ENCODE peak calls at places on chromosome 12, in four cellular contexts. B is CD8-positive, alpha-beta T cell; X is spleen; E is gastrocnemius medialis. Y is an unnamed sample.

GRCh38 chr12:95977764-95978305 is 18.3 kb downstream of the HAL start:
- DNase-seq in B (no peak), X (no peak), E (no peak), Y (no peak)

GRCh38 chr12:71517145-71517846 is 77.7 kb downstream of the LGR5 start:
- DNase-seq in B (no peak), X (no peak), E (no peak), Y (no peak)

GRCh38 chr12:108886873-108887629 is 7.2 kb downstream of the DAO start:
- DNase-seq in B (no peak), X (peak; percentile 17), E (no peak), Y (no peak)

GRCh38 chr12:90085491-90086274 is 377.0 kb upstream of the ATP2B1 start:
- DNase-seq in B (no peak), X (no peak), E (no peak), Y (no peak)

GRCh38 chr12:3078086-3078820 is 1.1 kb downstream of the TSPAN9 start:
- DNase-seq in B (no peak), X (no peak), E (no peak), Y (no peak)

GRCh38 chr12:30982413-30982812 is 55.9 kb downstream of the TSPAN11 start:
- DNase-seq in B (no peak), X (no peak), E (no peak), Y (no peak)

GRCh38 chr12:26266881-26267280 is 71.5 kb downstream of the SSPN start:
- DNase-seq in B (no peak), X (no peak), E (no peak), Y (no peak)

GRCh38 chr12:94073441-94074051 is 74.8 kb upstream of the PLXNC1 start:
- DNase-seq in B (no peak), X (no peak), E (peak; percentile 95), Y (peak; percentile 73)

GRCh38 chr12:109988274-109988673 is 7.9 kb downstream of the GIT2 start:
- DNase-seq in B (no peak), X (no peak), E (no peak), Y (no peak)

GRCh38 chr12:65948320-65949008 is 124.2 kb downstream of the HMGA2 start:
- DNase-seq in B (no peak), X (no peak), E (peak; percentile 19), Y (peak; percentile 48)

GRCh38 chr12:5576011-5576410 is 144.1 kb downstream of the NTF3 start:
- DNase-seq in B (no peak), X (no peak), E (no peak), Y (no peak)

GRCh38 chr12:105888696-105889095 is 250.1 kb downstream of the NUAK1 start:
- DNase-seq in B (no peak), X (no peak), E (no peak), Y (no peak)

GRCh38 chr12:54993181-54993835 is 8.7 kb upstream of the TESPA1 start:
- DNase-seq in B (no peak), X (no peak), E (peak; percentile 15), Y (no peak)

GRCh38 chr12:60173213-60174170 is 577.7 kb downstream of the SLC16A7 start:
- DNase-seq in B (no peak), X (no peak), E (no peak), Y (no peak)

GRCh38 chr12:96720363-96720705 is 186.7 kb upstream of the NEDD1 start:
- DNase-seq in B (no peak), X (peak; percentile 80), E (no peak), Y (no peak)

GRCh38 chr12:115337693-115338543 is 653.9 kb upstream of the TBX3 start:
- DNase-seq in B (no peak), X (no peak), E (peak; percentile 81), Y (peak; percentile 71)

DNA sequence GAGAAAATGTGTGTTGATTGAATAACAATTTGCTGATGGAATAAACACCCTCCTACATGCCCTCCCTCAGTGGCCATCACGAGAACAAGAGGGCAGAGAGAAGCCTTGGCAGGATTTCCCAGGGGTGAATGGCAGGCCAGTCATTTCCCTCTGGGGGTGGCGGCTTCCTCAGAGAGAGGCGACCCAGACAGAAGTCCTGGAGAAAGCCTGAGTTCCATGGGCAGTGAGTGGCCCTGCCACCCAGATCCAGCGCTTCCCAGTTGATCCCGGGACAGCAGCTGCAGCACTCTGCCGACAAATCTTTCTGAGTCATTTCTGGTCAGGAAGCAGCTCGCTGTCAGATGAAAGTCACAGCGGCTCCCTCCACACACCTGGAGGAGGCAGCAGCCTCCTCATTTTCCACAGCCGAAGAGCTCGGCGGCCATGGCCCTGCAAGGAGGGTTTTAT is 123.0 kb downstream of the SCARB1 start:
- DNase-seq in B (no peak), X (no peak), E (peak; percentile 64), Y (peak; percentile 62)
- H3K27ac ChIP-seq in B (no peak overlapping the region), X (peak overlapping the region; percentile 58), E (peak overlapping the region; percentile 76), Y (peak overlapping the region; percentile 78)

DNA sequence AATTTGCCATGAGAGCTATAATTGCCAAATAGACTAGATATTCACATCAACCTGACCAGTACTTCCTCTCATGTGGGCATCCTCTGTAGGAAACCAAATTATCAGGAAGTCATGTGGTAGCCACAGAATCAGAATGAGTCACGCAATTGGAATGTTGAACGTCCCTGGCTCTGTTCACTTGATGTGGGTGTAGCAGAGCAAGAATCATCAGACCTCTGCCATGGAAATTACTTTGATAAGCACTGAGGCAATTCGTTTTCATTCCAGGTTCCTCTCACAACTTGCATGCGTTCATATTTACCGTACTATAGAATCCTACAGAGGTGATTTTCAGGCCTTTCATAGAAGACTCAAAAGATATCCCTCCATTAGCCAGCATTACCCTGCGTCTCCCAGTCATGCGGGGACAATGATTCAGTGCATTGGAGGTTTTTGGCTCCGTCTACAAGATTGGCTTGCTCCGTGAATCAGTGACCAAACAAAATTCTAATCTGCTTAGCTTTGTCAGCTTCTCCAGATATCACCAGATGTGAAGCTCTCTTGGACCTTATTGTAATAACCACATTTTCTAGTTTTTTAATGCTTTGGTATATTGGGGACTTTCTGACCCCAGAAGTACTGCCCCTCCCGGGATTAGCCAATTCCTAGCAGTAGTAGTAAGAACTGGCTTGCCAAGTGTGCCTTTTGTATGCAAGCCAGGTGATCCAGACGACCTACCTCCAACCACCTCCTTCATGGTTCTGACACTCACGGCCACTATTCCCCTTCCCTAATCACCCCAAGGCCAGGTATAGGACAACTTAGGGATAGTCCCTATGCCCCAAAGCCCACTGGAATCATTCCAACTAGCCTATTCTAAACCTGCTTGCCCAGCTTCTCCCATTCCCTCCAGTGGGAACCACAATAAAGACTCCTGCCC is 133.4 kb downstream of the KICS2 start:
- DNase-seq in B (no peak), X (no peak), E (peak; percentile 69), Y (peak; percentile 25)
- H3K4me3 ChIP-seq in B (no peak overlapping the region), X (no peak overlapping the region), E (peak overlapping the region; percentile 21), Y (no peak overlapping the region)

GRCh38 chr12:100553851-100554404 is 19.6 kb upstream of the GAS2L3 start:
- DNase-seq in B (no peak), X (no peak), E (no peak), Y (no peak)

GRCh38 chr12:100554608-100555077 is 18.8 kb upstream of the GAS2L3 start:
- DNase-seq in B (no peak), X (no peak), E (no peak), Y (no peak)

GRCh38 chr12:100555722-100556121 is 17.8 kb upstream of the GAS2L3 start:
- DNase-seq in B (no peak), X (no peak), E (no peak), Y (no peak)

GRCh38 chr12:100557357-100557756 is 16.1 kb upstream of the GAS2L3 start:
- DNase-seq in B (no peak), X (no peak), E (no peak), Y (no peak)
- H3K4me1 ChIP-seq in B (no peaks in the 10 kb centered on the region), X (no peaks in the 10 kb centered on the region), E (no peaks in the 10 kb centered on the region), Y (peaks cover 3% of the 10 kb centered on the region)

GRCh38 chr12:103830730-103831320 is 10.2 kb downstream of the NT5DC3 start:
- DNase-seq in B (no peak), X (no peak), E (no peak), Y (no peak)
- H3K27ac ChIP-seq in B (no peak overlapping the region), X (no peak overlapping the region), E (no peak overlapping the region), Y (no peak overlapping the region)

DNA sequence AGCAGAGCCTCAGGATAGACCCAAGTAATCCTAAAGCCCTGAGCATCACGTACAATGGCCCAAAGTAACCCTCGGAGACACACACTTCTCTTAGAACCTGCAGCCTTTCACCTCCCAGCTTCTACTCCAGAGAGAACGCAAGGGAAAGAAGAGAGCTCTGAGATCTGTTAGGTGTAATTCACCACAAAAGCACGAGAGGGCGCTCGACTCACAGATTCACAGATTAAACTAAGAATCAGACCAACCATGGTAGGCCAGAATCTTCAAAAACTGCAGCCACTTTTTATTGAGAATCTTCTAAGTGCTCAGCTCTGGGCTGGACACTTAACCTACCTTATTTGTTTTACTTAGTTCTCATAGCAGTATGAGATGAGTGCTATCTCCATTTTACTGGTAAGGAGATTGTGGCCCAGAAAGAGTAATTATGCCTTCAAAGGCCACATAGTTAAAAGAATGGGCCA is 1.3 kb upstream of the DDX23 start:
- DNase-seq in B (peak; percentile 81), X (peak; percentile 89), E (peak; percentile 83), Y (peak; percentile 74)
- H3K4me3 ChIP-seq in B (peak overlapping the region; percentile 67), X (peak overlapping the region; percentile 91), E (peak overlapping the region; percentile 83), Y (peak overlapping the region; percentile 100)

GRCh38 chr12:53984901-53985357 is at the start of gene HOXC10:
- DNase-seq in B (peak; percentile 65), X (no peak), E (peak; percentile 97), Y (peak; percentile 98)
- H3K4me1 ChIP-seq in B (peaks cover 27% of the 10 kb centered on the region), X (peaks cover 37% of the 10 kb centered on the region), E (peaks cover 30% of the 10 kb centered on the region), Y (peaks cover 18% of the 10 kb centered on the region)

GRCh38 chr12:122183588-122183940 is 641 bp downstream of the LRRC43 start:
- DNase-seq in B (no peak), X (no peak), E (no peak), Y (no peak)
- H3K27ac ChIP-seq in B (no peak overlapping the region), X (no peak overlapping the region), E (no peak overlapping the region), Y (no peak overlapping the region)

DNA sequence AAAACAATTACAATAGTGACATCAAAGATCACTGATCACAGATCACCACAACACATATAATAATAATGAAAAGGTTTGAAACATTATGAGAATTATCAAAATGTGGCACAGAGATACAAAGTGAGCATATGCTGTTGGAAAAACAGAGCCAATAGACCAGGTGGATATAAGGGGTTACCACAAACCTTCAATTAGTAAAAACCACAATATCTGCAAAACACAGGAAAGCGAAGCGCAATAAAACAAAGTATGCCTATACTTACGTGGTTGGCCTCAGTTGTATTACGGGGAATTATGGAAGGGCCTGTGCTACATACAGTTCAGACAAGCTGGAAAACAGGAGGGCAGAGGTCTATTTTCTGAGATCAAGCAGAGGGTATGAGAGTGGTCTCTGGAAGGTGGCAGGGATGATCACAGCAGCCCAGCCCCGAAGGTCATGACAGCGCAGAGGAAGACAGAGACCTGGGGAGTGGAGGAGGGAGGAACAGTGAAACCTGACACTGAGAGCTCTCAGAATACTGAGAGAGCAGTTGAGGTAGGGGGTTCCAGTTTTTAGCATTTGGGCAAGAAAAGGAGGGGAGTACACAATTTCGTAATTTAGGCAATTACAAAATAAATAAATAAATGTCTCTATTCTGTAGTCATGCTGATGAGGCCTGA is 41.3 kb downstream of the IFNG start:
- DNase-seq in B (no peak), X (no peak), E (no peak), Y (no peak)
- H3K4me3 ChIP-seq in B (no peak overlapping the region), X (no peak overlapping the region), E (no peak overlapping the region), Y (no peak overlapping the region)

GRCh38 chr12:24695657-24696329 is 253.1 kb downstream of the BCAT1 start:
- DNase-seq in B (no peak), X (no peak), E (no peak), Y (no peak)
- H3K4me1 ChIP-seq in B (no peaks in the 10 kb centered on the region), X (no peaks in the 10 kb centered on the region), E (no peaks in the 10 kb centered on the region), Y (no peaks in the 10 kb centered on the region)